ENCODE peak calls at places on chromosomes 3 and 15, in six cellular contexts. One of them, this sample, is unnamed.

GRCh38 chr15:99185731-99186130 is 63.6 kb downstream of the TTC23 start:
- DNase-seq in spleen: no peak
- DNase-seq in body of pancreas: no peak
- DNase-seq in transverse colon: no peak
- DNase-seq in suprapubic skin: no peak
- DNase-seq in ovary: no peak
- DNase-seq in this sample: no peak

GRCh38 chr15:101011582-101011981 is 92.4 kb downstream of the LRRK1 start:
- DNase-seq in ovary: no peak
- DNase-seq in body of pancreas: no peak
- DNase-seq in spleen: no peak
- DNase-seq in transverse colon: no peak
- DNase-seq in suprapubic skin: no peak
- DNase-seq in this sample: no peak

GRCh38 chr3:184805351-184806038 is 6.5 kb upstream of the VPS8 start:
- DNase-seq in transverse colon: no peak
- DNase-seq in suprapubic skin: no peak
- DNase-seq in body of pancreas: no peak
- DNase-seq in spleen: no peak
- DNase-seq in ovary: no peak
- DNase-seq in this sample: peak; percentile 60

GRCh38 chr3:131540143-131540542 is 37.4 kb upstream of the MRPL3 start:
- DNase-seq in spleen: no peak
- DNase-seq in transverse colon: no peak
- DNase-seq in ovary: no peak
- DNase-seq in body of pancreas: no peak
- DNase-seq in suprapubic skin: no peak
- DNase-seq in this sample: no peak

GRCh38 chr3:42369304-42369703 is 41.1 kb downstream of the LYZL4 start:
- DNase-seq in spleen: no peak
- DNase-seq in suprapubic skin: peak; percentile 54
- DNase-seq in ovary: no peak
- DNase-seq in transverse colon: peak; percentile 11
- DNase-seq in body of pancreas: peak; percentile 19
- DNase-seq in this sample: no peak

GRCh38 chr3:171372694-171373093 is 87.5 kb downstream of the TNIK start:
- DNase-seq in ovary: no peak
- DNase-seq in suprapubic skin: no peak
- DNase-seq in body of pancreas: no peak
- DNase-seq in spleen: no peak
- DNase-seq in transverse colon: no peak
- DNase-seq in this sample: no peak

GRCh38 chr3:81910244-81910852 is 148.9 kb upstream of the GBE1 start:
- DNase-seq in suprapubic skin: no peak
- DNase-seq in transverse colon: no peak
- DNase-seq in body of pancreas: peak; percentile 23
- DNase-seq in spleen: no peak
- DNase-seq in ovary: no peak
- DNase-seq in this sample: peak; percentile 17

GRCh38 chr3:155307183-155307582 is 13.7 kb upstream of the STRIT1 start:
- DNase-seq in body of pancreas: no peak
- DNase-seq in transverse colon: no peak
- DNase-seq in suprapubic skin: no peak
- DNase-seq in spleen: no peak
- DNase-seq in ovary: no peak
- DNase-seq in this sample: no peak

GRCh38 chr3:141413387-141414140 is 45.3 kb downstream of the ZBTB38 start:
- DNase-seq in suprapubic skin: no peak
- DNase-seq in body of pancreas: no peak
- DNase-seq in ovary: no peak
- DNase-seq in transverse colon: no peak
- DNase-seq in spleen: no peak
- DNase-seq in this sample: no peak

GRCh38 chr3:55164876-55165275 is 237.0 kb upstream of the LRTM1 start:
- DNase-seq in ovary: no peak
- DNase-seq in spleen: no peak
- DNase-seq in transverse colon: no peak
- DNase-seq in body of pancreas: no peak
- DNase-seq in suprapubic skin: no peak
- DNase-seq in this sample: no peak

GRCh38 chr3:18429021-18429745 is 4.0 kb upstream of the SATB1 start:
- DNase-seq in ovary: no peak
- DNase-seq in body of pancreas: no peak
- DNase-seq in spleen: no peak
- DNase-seq in transverse colon: no peak
- DNase-seq in suprapubic skin: no peak
- DNase-seq in this sample: no peak

GRCh38 chr15:63189955-63190691 is 717 bp downstream of the RAB8B start:
- DNase-seq in suprapubic skin: no peak
- DNase-seq in ovary: no peak
- DNase-seq in transverse colon: no peak
- DNase-seq in body of pancreas: no peak
- DNase-seq in spleen: no peak
- DNase-seq in this sample: peak; percentile 42

GRCh38 chr15:63187589-63188226 is 1.7 kb upstream of the RAB8B start:
- DNase-seq in suprapubic skin: no peak
- DNase-seq in ovary: no peak
- DNase-seq in body of pancreas: no peak
- DNase-seq in transverse colon: no peak
- DNase-seq in spleen: no peak
- DNase-seq in this sample: no peak

GRCh38 chr15:63190993-63191392 is 1.6 kb downstream of the RAB8B start:
- DNase-seq in spleen: no peak
- DNase-seq in body of pancreas: no peak
- DNase-seq in transverse colon: no peak
- DNase-seq in suprapubic skin: no peak
- DNase-seq in ovary: no peak
- DNase-seq in this sample: no peak

GRCh38 chr15:63188247-63188936 is 1.0 kb upstream of the RAB8B start:
- DNase-seq in spleen: no peak
- DNase-seq in ovary: no peak
- DNase-seq in suprapubic skin: no peak
- DNase-seq in body of pancreas: no peak
- DNase-seq in transverse colon: no peak
- DNase-seq in this sample: no peak

DNA sequence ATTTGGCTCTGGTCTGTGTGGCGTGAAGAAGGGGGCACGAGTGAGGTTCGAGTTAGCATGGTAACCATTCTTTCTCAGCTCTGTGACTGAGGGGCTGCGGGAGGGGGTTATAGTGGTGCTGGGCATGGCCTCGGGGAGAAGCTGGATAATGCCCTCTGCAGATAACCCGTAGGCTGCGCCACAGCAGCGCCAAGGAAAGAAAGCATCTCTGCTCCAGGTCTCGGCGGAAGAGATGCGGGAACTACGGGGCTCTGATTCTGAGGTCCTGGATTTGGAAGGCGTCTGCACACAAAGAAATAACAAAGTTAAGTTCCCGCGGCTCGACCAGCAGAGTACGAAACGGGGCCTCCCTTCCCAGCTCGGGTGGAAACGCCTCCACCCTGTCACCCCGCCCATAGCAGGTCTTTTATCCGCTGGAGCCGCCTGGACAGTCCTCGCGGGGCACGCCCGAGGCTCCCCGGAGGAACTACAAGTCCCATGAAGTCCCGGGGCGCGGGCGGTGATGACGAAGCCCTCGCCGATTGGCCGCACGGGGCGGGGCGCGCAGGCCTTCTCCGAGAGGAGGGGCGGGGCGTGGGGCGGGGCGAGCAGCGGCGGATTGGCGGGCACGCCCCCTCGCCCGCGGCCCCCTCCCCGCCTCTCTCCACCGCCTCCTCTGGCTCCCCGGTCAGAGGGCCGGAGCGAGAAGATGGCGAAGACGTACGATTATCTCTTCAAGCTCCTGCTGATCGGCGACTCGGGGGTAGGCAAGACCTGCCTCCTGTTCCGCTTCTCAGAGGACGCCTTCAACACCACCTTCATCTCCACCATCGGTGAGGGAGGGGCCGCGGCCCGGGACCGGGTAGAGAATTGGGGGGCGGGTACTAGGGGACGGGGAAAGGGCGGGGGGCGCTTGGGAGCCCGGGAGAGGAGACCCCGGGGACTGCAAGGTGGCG is at the start of gene RAB8B:
- DNase-seq in ovary: peak; percentile 99
- DNase-seq in spleen: peak; percentile 99
- DNase-seq in suprapubic skin: peak; percentile 100
- DNase-seq in transverse colon: peak; percentile 99
- DNase-seq in body of pancreas: peak; percentile 99
- DNase-seq in this sample: peak; percentile 99
- TF ChIP-seq POLR2A in ovary: peak; percentile 76
- TF ChIP-seq POLR2A in spleen: peak; percentile 78
- TF ChIP-seq POLR2A in suprapubic skin: peak; percentile 28
- TF ChIP-seq POLR2A in transverse colon: peak; percentile 78
- TF ChIP-seq POLR2A in body of pancreas: no peak
- TF ChIP-seq POLR2A in this sample: no peak

DNA sequence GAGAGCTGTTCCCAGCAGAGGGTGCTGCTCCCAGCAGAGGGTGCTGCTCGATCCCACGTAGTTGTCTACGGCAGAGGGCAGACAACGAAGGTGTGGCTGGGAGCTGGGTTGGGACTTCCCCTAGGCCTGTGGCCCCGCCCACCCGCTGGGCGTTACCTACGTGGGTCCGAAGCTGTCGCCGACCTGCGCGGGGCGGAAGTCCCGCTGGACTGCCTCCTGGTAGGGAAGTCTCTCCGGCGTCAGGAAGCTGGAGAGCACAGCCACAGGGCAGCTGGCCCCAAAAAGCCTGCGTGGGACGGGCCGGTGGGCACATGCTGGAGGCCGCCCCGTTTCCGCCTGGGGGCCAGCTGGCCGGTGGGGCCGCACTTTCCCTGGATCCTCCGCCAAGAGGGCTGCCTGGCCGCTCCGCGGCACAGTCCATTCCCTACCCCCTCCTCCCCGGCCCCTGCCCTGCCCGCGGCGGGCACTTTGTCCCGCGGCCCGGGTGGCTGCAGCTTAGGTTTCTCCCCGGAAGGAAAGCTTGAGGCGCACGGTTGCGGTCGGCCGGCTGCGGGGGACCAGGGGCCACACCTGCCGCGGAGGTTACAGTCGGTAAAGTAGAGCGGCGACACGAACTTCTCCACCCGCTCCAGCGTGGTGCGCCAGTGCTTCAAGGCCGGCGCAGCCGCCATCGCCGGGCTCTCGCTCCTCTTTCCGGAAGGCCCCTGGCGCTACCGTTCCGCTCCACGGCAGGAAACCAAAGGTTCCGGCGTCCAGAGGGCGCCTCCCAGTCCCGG is at the start of gene MAN2C1:
- DNase-seq in suprapubic skin: peak; percentile 96
- DNase-seq in transverse colon: peak; percentile 99
- DNase-seq in body of pancreas: peak; percentile 98
- DNase-seq in ovary: peak; percentile 94
- DNase-seq in spleen: peak; percentile 99
- DNase-seq in this sample: peak; percentile 96
- TF ChIP-seq POLR2A in suprapubic skin: peak; percentile 64
- TF ChIP-seq POLR2A in transverse colon: peak; percentile 98
- TF ChIP-seq POLR2A in body of pancreas: peak; percentile 92
- TF ChIP-seq POLR2A in ovary: peak; percentile 68
- TF ChIP-seq POLR2A in spleen: peak; percentile 71
- TF ChIP-seq POLR2A in this sample: peak; percentile 94

GRCh38 chr3:4978966-4979400 is 254 bp upstream of the BHLHE40 start:
- DNase-seq in suprapubic skin: peak; percentile 96
- DNase-seq in ovary: peak; percentile 95
- DNase-seq in spleen: peak; percentile 98
- DNase-seq in transverse colon: peak; percentile 94
- DNase-seq in body of pancreas: peak; percentile 97
- DNase-seq in this sample: peak; percentile 78

GRCh38 chr3:4977889-4978258 is 1.4 kb upstream of the BHLHE40 start:
- DNase-seq in spleen: no peak
- DNase-seq in suprapubic skin: no peak
- DNase-seq in body of pancreas: no peak
- DNase-seq in transverse colon: no peak
- DNase-seq in ovary: no peak
- DNase-seq in this sample: no peak

GRCh38 chr3:4978259-4978965 is 825 bp upstream of the BHLHE40 start:
- DNase-seq in suprapubic skin: peak; percentile 98
- DNase-seq in spleen: peak; percentile 98
- DNase-seq in ovary: peak; percentile 97
- DNase-seq in transverse colon: peak; percentile 95
- DNase-seq in body of pancreas: peak; percentile 98
- DNase-seq in this sample: peak; percentile 82

GRCh38 chr3:4976109-4976508 is 3.1 kb upstream of the BHLHE40 start:
- DNase-seq in suprapubic skin: no peak
- DNase-seq in body of pancreas: peak; percentile 81
- DNase-seq in ovary: no peak
- DNase-seq in transverse colon: peak; percentile 60
- DNase-seq in spleen: peak; percentile 82
- DNase-seq in this sample: peak; percentile 58

GRCh38 chr3:4977001-4977888 is 2.0 kb upstream of the BHLHE40 start:
- DNase-seq in body of pancreas: peak; percentile 86
- DNase-seq in suprapubic skin: peak; percentile 91
- DNase-seq in transverse colon: peak; percentile 79
- DNase-seq in ovary: peak; percentile 88
- DNase-seq in spleen: peak; percentile 93
- DNase-seq in this sample: peak; percentile 42
- TF ChIP-seq POLR2A in body of pancreas: peak; percentile 44
- TF ChIP-seq POLR2A in suprapubic skin: no peak
- TF ChIP-seq POLR2A in transverse colon: peak; percentile 44
- TF ChIP-seq POLR2A in ovary: no peak
- TF ChIP-seq POLR2A in spleen: no peak
- TF ChIP-seq POLR2A in this sample: peak; percentile 32

DNA sequence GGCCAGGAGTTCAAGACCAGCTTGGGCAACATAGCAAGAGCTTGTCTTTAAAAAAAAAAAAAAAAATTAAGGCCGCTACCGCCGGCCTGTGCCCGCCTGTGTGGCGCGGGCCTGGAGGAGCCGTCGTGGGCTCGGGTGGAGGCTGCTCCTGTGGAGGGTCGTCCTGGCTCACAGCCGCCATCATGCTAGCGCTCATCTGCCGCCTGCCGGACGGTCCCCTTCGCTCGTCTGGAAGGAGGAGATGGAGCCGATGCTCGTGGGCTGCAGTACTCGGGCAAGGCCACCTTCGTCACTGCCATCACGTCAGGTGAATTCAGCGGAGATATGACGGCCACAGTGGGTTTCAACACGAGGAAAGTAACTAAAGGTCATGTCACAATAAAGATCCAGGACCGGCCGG is 37.4 kb downstream of the TFRC start:
- DNase-seq in transverse colon: no peak
- DNase-seq in spleen: no peak
- DNase-seq in suprapubic skin: no peak
- DNase-seq in body of pancreas: no peak
- DNase-seq in ovary: no peak
- DNase-seq in this sample: no peak
- TF ChIP-seq POLR2A in transverse colon: no peak
- TF ChIP-seq POLR2A in spleen: no peak
- TF ChIP-seq POLR2A in suprapubic skin: no peak
- TF ChIP-seq POLR2A in body of pancreas: no peak
- TF ChIP-seq POLR2A in ovary: no peak
- TF ChIP-seq POLR2A in this sample: no peak

This sample was measured in erythroblast.